ENCODE peak calls at places on chromosomes 12 and 14, in four cellular contexts. One of them, this sample, is unnamed.
A peak's percentile ranks its signal among the peaks of the same experiment; 100 is the strongest.

GRCh38 chr12:32754101-32754500 is 1.6 kb downstream of the YARS2 start:
- DNase-seq in CD8-positive, alpha-beta T cell: no peak
- DNase-seq in skeletal muscle cell: no peak
- DNase-seq in foreskin fibroblast: no peak
- DNase-seq in this sample: no peak

GRCh38 chr12:104986022-104986941 is at the start of gene NOPCHAP1:
- DNase-seq in CD8-positive, alpha-beta T cell: peak; percentile 75
- DNase-seq in skeletal muscle cell: peak; percentile 39
- DNase-seq in foreskin fibroblast: peak; percentile 73
- DNase-seq in this sample: peak; percentile 86

GRCh38 chr14:71932229-71932951 is at the start of gene RGS6:
- DNase-seq in CD8-positive, alpha-beta T cell: no peak
- DNase-seq in skeletal muscle cell: no peak
- DNase-seq in foreskin fibroblast: peak; percentile 3
- DNase-seq in this sample: peak; percentile 82

GRCh38 chr12:113861708-113862312 is 104.3 kb downstream of the RBM19 start:
- DNase-seq in CD8-positive, alpha-beta T cell: no peak
- DNase-seq in skeletal muscle cell: no peak
- DNase-seq in foreskin fibroblast: no peak
- DNase-seq in this sample: no peak

GRCh38 chr12:63802012-63802608 is 22.4 kb downstream of the RXYLT1 start:
- DNase-seq in CD8-positive, alpha-beta T cell: no peak
- DNase-seq in skeletal muscle cell: no peak
- DNase-seq in foreskin fibroblast: no peak
- DNase-seq in this sample: no peak

GRCh38 chr14:101009531-101009930 is 106.0 kb upstream of the RTL1 start:
- DNase-seq in CD8-positive, alpha-beta T cell: no peak
- DNase-seq in skeletal muscle cell: no peak
- DNase-seq in foreskin fibroblast: no peak
- DNase-seq in this sample: no peak

GRCh38 chr12:112506513-112507166 is 87.9 kb downstream of the PTPN11 start:
- DNase-seq in CD8-positive, alpha-beta T cell: no peak
- DNase-seq in skeletal muscle cell: no peak
- DNase-seq in foreskin fibroblast: no peak
- DNase-seq in this sample: no peak

GRCh38 chr12:54786081-54786480 is 68.2 kb upstream of the MUCL1 start:
- DNase-seq in CD8-positive, alpha-beta T cell: no peak
- DNase-seq in skeletal muscle cell: no peak
- DNase-seq in foreskin fibroblast: no peak
- DNase-seq in this sample: no peak

GRCh38 chr12:132395192-132395907 is 66.0 kb upstream of the GALNT9 start:
- DNase-seq in CD8-positive, alpha-beta T cell: no peak
- DNase-seq in skeletal muscle cell: no peak
- DNase-seq in foreskin fibroblast: no peak
- DNase-seq in this sample: no peak

GRCh38 chr12:9869307-9870161 is at the start of gene CLEC2B:
- DNase-seq in CD8-positive, alpha-beta T cell: no peak
- DNase-seq in skeletal muscle cell: peak; percentile 46
- DNase-seq in foreskin fibroblast: peak; percentile 81
- DNase-seq in this sample: no peak

GRCh38 chr12:113149361-113150150 is at the start of gene CFAP73:
- DNase-seq in CD8-positive, alpha-beta T cell: no peak
- DNase-seq in skeletal muscle cell: peak; percentile 56
- DNase-seq in foreskin fibroblast: peak; percentile 49
- DNase-seq in this sample: no peak

GRCh38 chr12:51005671-51006070 is 20.5 kb downstream of the SLC11A2 start:
- DNase-seq in CD8-positive, alpha-beta T cell: no peak
- DNase-seq in skeletal muscle cell: no peak
- DNase-seq in foreskin fibroblast: no peak
- DNase-seq in this sample: no peak

GRCh38 chr14:86296173-86296572 is 766.2 kb downstream of the FLRT2 start:
- DNase-seq in CD8-positive, alpha-beta T cell: no peak
- DNase-seq in skeletal muscle cell: peak; percentile 41
- DNase-seq in foreskin fibroblast: no peak
- DNase-seq in this sample: no peak

GRCh38 chr12:82047480-82047879 is 288.3 kb upstream of the PPFIA2 start:
- DNase-seq in CD8-positive, alpha-beta T cell: no peak
- DNase-seq in skeletal muscle cell: no peak
- DNase-seq in foreskin fibroblast: no peak
- DNase-seq in this sample: no peak

GRCh38 chr12:132180648-132181546 is 36.6 kb downstream of the NOC4L start:
- DNase-seq in CD8-positive, alpha-beta T cell: no peak
- DNase-seq in skeletal muscle cell: no peak
- DNase-seq in foreskin fibroblast: no peak
- DNase-seq in this sample: no peak

GRCh38 chr12:59651230-59651920 is 55.5 kb downstream of the SLC16A7 start:
- DNase-seq in CD8-positive, alpha-beta T cell: no peak
- DNase-seq in skeletal muscle cell: no peak
- DNase-seq in foreskin fibroblast: no peak
- DNase-seq in this sample: no peak

GRCh38 chr14:38882533-38882932 is 220.5 kb downstream of the SEC23A start:
- DNase-seq in CD8-positive, alpha-beta T cell: no peak
- DNase-seq in skeletal muscle cell: no peak
- DNase-seq in foreskin fibroblast: no peak
- DNase-seq in this sample: no peak

GRCh38 chr12:48005750-48006021 is 1.4 kb upstream of the COL2A1 start:
- DNase-seq in CD8-positive, alpha-beta T cell: no peak
- DNase-seq in skeletal muscle cell: no peak
- DNase-seq in foreskin fibroblast: no peak
- DNase-seq in this sample: no peak

GRCh38 chr12:49554266-49554665 is 13.7 kb downstream of the MCRS1 start:
- DNase-seq in CD8-positive, alpha-beta T cell: no peak
- DNase-seq in skeletal muscle cell: no peak
- DNase-seq in foreskin fibroblast: no peak
- DNase-seq in this sample: no peak

GRCh38 chr12:45655186-45655585 is 74.3 kb upstream of the ARID2 start:
- DNase-seq in CD8-positive, alpha-beta T cell: peak; percentile 32
- DNase-seq in skeletal muscle cell: no peak
- DNase-seq in foreskin fibroblast: no peak
- DNase-seq in this sample: no peak

GRCh38 chr14:100004392-100004791 is 60.8 kb upstream of the EVL start:
- DNase-seq in CD8-positive, alpha-beta T cell: no peak
- DNase-seq in skeletal muscle cell: no peak
- DNase-seq in foreskin fibroblast: no peak
- DNase-seq in this sample: no peak

GRCh38 chr12:84508943-84509342 is 403.7 kb downstream of the SLC6A15 start:
- DNase-seq in CD8-positive, alpha-beta T cell: no peak
- DNase-seq in skeletal muscle cell: no peak
- DNase-seq in foreskin fibroblast: peak; percentile 55
- DNase-seq in this sample: no peak

GRCh38 chr14:105092912-105093425 is 27.7 kb upstream of the GPR132 start:
- DNase-seq in CD8-positive, alpha-beta T cell: peak; percentile 68
- DNase-seq in skeletal muscle cell: no peak
- DNase-seq in foreskin fibroblast: peak; percentile 64
- DNase-seq in this sample: peak; percentile 73

GRCh38 chr14:74531467-74531866 is 37.9 kb downstream of the ISCA2 start:
- DNase-seq in CD8-positive, alpha-beta T cell: no peak
- DNase-seq in skeletal muscle cell: no peak
- DNase-seq in foreskin fibroblast: peak; percentile 18
- DNase-seq in this sample: no peak

GRCh38 chr14:25010471-25010870 is 39.5 kb downstream of the STXBP6 start:
- DNase-seq in CD8-positive, alpha-beta T cell: no peak
- DNase-seq in skeletal muscle cell: no peak
- DNase-seq in foreskin fibroblast: no peak
- DNase-seq in this sample: no peak

GRCh38 chr14:47149326-47149725 is 497.7 kb upstream of the RPL10L start:
- DNase-seq in CD8-positive, alpha-beta T cell: no peak
- DNase-seq in skeletal muscle cell: no peak
- DNase-seq in foreskin fibroblast: no peak
- DNase-seq in this sample: no peak

GRCh38 chr12:122793685-122794106 is 19.3 kb downstream of the CCDC62 start:
- DNase-seq in CD8-positive, alpha-beta T cell: no peak
- DNase-seq in skeletal muscle cell: no peak
- DNase-seq in foreskin fibroblast: peak; percentile 34
- DNase-seq in this sample: peak; percentile 18

GRCh38 chr14:79011091-79011919 is 841.1 kb downstream of the NRXN3 start:
- DNase-seq in CD8-positive, alpha-beta T cell: no peak
- DNase-seq in skeletal muscle cell: peak; percentile 33
- DNase-seq in foreskin fibroblast: peak; percentile 79
- DNase-seq in this sample: no peak

GRCh38 chr12:130876758-130877157 is 4.9 kb downstream of the RAN start:
- DNase-seq in CD8-positive, alpha-beta T cell: no peak
- DNase-seq in skeletal muscle cell: no peak
- DNase-seq in foreskin fibroblast: no peak
- DNase-seq in this sample: no peak

GRCh38 chr12:107320929-107321618 is 227.7 kb upstream of the CRY1 start:
- DNase-seq in CD8-positive, alpha-beta T cell: peak; percentile 53
- DNase-seq in skeletal muscle cell: no peak
- DNase-seq in foreskin fibroblast: no peak
- DNase-seq in this sample: no peak

GRCh38 chr14:45201908-45202307 is 51.1 kb downstream of the MIS18BP1 start:
- DNase-seq in CD8-positive, alpha-beta T cell: peak; percentile 2
- DNase-seq in skeletal muscle cell: no peak
- DNase-seq in foreskin fibroblast: no peak
- DNase-seq in this sample: peak; percentile 9

GRCh38 chr12:119589087-119589486 is 4.5 kb upstream of the TMEM233 start:
- DNase-seq in CD8-positive, alpha-beta T cell: no peak
- DNase-seq in skeletal muscle cell: peak; percentile 60
- DNase-seq in foreskin fibroblast: peak; percentile 23
- DNase-seq in this sample: no peak

DNA sequence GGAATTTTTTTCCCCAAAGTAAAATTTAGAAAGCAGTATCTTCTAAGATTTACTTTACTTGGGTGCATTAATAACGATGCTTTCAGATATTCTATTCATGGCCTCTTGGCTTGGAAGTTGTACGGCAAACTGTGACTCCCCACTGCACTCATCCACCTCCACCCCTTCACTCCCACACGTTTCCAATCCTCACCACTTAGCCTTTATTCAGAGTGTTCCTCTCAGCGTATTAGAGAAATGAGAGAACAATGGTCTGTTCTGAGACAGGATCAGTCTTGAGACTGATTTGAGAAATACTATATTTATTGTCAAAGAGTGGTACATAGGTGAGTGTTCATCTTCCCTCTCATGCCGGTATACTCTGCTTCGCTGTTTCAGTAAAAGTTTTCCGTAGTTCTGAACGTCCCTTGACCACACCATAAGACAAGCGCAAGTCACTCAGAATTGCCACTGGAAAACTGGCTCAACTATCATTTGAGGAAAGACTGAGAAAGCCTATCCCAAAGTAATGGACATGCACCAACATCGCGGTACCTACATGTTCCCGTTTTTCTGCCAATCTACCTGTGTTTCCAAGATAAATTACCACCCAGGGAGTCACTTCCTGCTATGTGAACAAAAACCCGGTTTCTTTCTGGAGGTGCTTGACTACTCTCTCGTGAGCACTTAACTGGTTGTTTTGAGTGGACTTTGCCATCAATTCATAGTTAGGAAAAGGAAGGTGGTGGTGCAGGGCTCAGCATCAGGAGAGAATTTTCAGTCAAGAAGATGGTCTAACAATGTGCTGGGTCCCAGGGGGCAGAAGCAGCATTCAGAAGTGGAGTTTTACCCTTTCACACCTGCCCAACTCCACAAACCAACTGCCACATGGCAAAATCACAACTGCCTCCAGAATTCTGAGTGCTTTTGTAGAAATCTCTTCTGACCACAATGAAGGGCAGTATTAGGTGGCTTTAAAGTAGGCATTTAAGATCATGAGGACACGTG is 1.5 kb downstream of the EGLN3 start:
- DNase-seq in CD8-positive, alpha-beta T cell: no peak
- DNase-seq in skeletal muscle cell: no peak
- DNase-seq in foreskin fibroblast: no peak
- DNase-seq in this sample: no peak
- H3K4me3 ChIP-seq in CD8-positive, alpha-beta T cell: no peak overlapping the region
- H3K4me3 ChIP-seq in skeletal muscle cell: peak overlapping the region; percentile 66
- H3K4me3 ChIP-seq in foreskin fibroblast: no peak overlapping the region
- H3K4me3 ChIP-seq in this sample: no peak overlapping the region

DNA sequence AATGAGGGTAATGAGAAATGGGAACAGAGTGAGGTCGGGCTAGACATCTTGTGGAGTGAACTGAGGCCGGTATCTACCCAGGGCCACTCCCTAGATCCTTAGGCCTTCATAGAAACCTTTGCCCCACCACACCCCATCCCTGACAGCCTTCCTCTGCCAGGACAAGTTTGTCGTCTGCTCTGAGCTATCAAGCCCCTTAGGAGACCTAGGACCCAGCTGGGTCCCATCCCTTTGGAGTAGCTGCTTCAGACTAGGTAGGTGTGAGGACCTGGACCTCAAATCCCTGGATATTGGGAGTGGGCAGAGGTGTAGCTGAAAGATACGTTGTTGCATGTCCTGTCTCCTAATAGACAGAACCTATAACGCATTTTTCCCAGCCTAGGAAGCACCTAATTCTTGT is at the start of gene TMEM253:
- DNase-seq in CD8-positive, alpha-beta T cell: no peak
- DNase-seq in skeletal muscle cell: no peak
- DNase-seq in foreskin fibroblast: no peak
- DNase-seq in this sample: no peak
- H3K4me3 ChIP-seq in CD8-positive, alpha-beta T cell: no peak within 1 kb of the TSS
- H3K4me3 ChIP-seq in skeletal muscle cell: no peak within 1 kb of the TSS
- H3K4me3 ChIP-seq in foreskin fibroblast: no peak within 1 kb of the TSS
- H3K4me3 ChIP-seq in this sample: no peak within 1 kb of the TSS

DNA sequence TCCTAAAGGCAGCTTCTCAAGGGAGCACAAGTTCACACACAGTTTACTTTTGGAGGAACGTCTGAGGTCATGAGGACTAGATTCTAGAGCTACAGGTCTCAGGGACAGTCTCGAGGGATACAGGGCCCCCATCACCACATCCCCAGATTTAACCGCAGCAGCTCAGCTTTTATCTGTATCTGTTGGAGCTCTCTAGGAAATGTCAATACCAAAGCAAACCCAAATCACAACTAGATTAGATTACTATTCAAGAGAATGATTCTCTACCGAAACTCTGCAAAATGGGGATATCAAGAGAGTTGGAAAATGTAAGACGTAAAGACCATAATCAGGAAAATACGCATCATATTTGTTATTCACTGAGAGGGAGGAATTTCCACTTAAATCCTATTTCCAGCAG is 4.0 kb upstream of the MYRFL start:
- DNase-seq in CD8-positive, alpha-beta T cell: no peak
- DNase-seq in skeletal muscle cell: no peak
- DNase-seq in foreskin fibroblast: no peak
- DNase-seq in this sample: no peak
- H3K4me3 ChIP-seq in CD8-positive, alpha-beta T cell: no peak overlapping the region
- H3K4me3 ChIP-seq in skeletal muscle cell: no peak overlapping the region
- H3K4me3 ChIP-seq in foreskin fibroblast: no peak overlapping the region
- H3K4me3 ChIP-seq in this sample: no peak overlapping the region

DNA sequence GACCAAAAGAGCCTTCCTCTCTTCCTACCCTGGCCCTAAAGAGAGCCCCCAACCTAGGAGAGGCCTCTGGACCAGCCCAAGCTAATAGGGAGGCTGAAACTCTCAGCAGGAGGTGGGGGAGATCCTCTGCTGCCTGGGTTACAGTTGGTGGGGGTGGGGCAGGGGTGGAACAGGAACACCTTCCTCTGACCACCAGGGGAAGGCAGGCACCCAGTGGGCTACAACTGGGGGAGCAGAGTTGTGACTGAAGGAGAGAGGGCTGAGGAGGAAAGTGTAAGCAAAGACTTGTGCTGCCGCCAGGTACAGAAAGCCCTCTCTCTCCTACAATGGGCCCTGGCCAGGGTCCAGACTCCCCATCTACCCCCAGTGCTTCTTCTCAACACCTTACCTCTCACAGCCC is 1.5 kb downstream of the MYO1A start:
- DNase-seq in CD8-positive, alpha-beta T cell: no peak
- DNase-seq in skeletal muscle cell: no peak
- DNase-seq in foreskin fibroblast: no peak
- DNase-seq in this sample: no peak
- H3K4me3 ChIP-seq in CD8-positive, alpha-beta T cell: no peak overlapping the region
- H3K4me3 ChIP-seq in skeletal muscle cell: no peak overlapping the region
- H3K4me3 ChIP-seq in foreskin fibroblast: no peak overlapping the region
- H3K4me3 ChIP-seq in this sample: no peak overlapping the region

GRCh38 chr12:91327136-91327535 is 144.5 kb upstream of the DCN start:
- DNase-seq in CD8-positive, alpha-beta T cell: no peak
- DNase-seq in skeletal muscle cell: no peak
- DNase-seq in foreskin fibroblast: peak; percentile 16
- DNase-seq in this sample: no peak
- H3K4me3 ChIP-seq in CD8-positive, alpha-beta T cell: no peak overlapping the region
- H3K4me3 ChIP-seq in skeletal muscle cell: no peak overlapping the region
- H3K4me3 ChIP-seq in foreskin fibroblast: peak overlapping the region; percentile 24
- H3K4me3 ChIP-seq in this sample: no peak overlapping the region